ENCODE peak calls at places on chromosomes 1 and 21, in eight cellular contexts. A is ovary, C is endothelial cell of umbilical vein, P is right lobe of liver, T is Peyer's patch, G is esophagus squamous epithelium, E is upper lobe of left lung, R is gastrocnemius medialis. X is an unnamed sample.

GRCh38 chr1:208245185-208245705 is 1.1 kb upstream of the PLXNA2 start:
- DNase-seq in A (peak), C (peak), P (peak), T (peak), G (peak), E (peak), R (peak), X (peak)

GRCh38 chr1:34711469-34711868 is 43.4 kb upstream of the GJB5 start:
- DNase-seq in A (no peak), C (no peak), P (no peak), T (no peak), G (no peak), E (no peak), R (no peak), X (no peak)

GRCh38 chr1:204623894-204624361 is 61.6 kb downstream of the LRRN2 start:
- DNase-seq in A (no peak), C (no peak), P (no peak), T (no peak), G (no peak), E (no peak), R (no peak), X (no peak)

GRCh38 chr1:164558461-164559341 is at the start of gene PBX1:
- DNase-seq in A (peak), C (peak), P (peak), T (peak), G (peak), E (peak), R (peak), X (peak)

GRCh38 chr1:48227165-48228013 is 4.9 kb downstream of the SLC5A9 start:
- DNase-seq in A (no peak), C (no peak), P (peak), T (no peak), G (no peak), E (peak), R (no peak), X (no peak)

GRCh38 chr1:209741889-209742288 is 14.0 kb upstream of the TRAF3IP3 start:
- DNase-seq in A (no peak), C (no peak), P (no peak), T (no peak), G (no peak), E (no peak), R (no peak), X (no peak)

GRCh38 chr1:27960762-27961645 is 1.2 kb downstream of the XKR8 start:
- DNase-seq in A (no peak), C (peak), P (no peak), T (peak), G (no peak), E (no peak), R (no peak), X (no peak)

GRCh38 chr1:234778215-234779159 is 168.5 kb upstream of the IRF2BP2 start:
- DNase-seq in A (no peak), C (peak), P (peak), T (no peak), G (no peak), E (peak), R (no peak), X (peak)

GRCh38 chr1:1041873-1042272 is 22.0 kb downstream of the AGRN start:
- DNase-seq in A (no peak), C (no peak), P (no peak), T (no peak), G (no peak), E (no peak), R (no peak), X (no peak)

GRCh38 chr21:39818557-39818956 is 48.7 kb upstream of the PCP4 start:
- DNase-seq in A (no peak), C (no peak), P (no peak), T (no peak), G (no peak), E (no peak), R (no peak), X (no peak)

GRCh38 chr1:186236921-186237320 is 138.1 kb downstream of the TPR start:
- DNase-seq in A (no peak), C (peak), P (no peak), T (no peak), G (no peak), E (no peak), R (no peak), X (no peak)

GRCh38 chr1:76640092-76640491 is 227.2 kb upstream of the ST6GALNAC5 start:
- DNase-seq in A (no peak), C (no peak), P (no peak), T (no peak), G (no peak), E (no peak), R (no peak), X (no peak)

GRCh38 chr1:79041666-79042065 is 35.1 kb upstream of the ADGRL4 start:
- DNase-seq in A (no peak), C (peak), P (no peak), T (no peak), G (no peak), E (no peak), R (no peak), X (no peak)

GRCh38 chr1:182337736-182338571 is 53.6 kb downstream of the GLUL start:
- DNase-seq in A (peak), C (no peak), P (no peak), T (no peak), G (no peak), E (no peak), R (peak), X (no peak)

GRCh38 chr1:189782280-189782679 is 695.4 kb downstream of the BRINP3 start:
- DNase-seq in A (no peak), C (no peak), P (no peak), T (no peak), G (no peak), E (no peak), R (no peak), X (no peak)

GRCh38 chr1:241213147-241213546 is 143.9 kb downstream of the RGS7 start:
- DNase-seq in A (no peak), C (no peak), P (no peak), T (no peak), G (no peak), E (no peak), R (no peak), X (no peak)

GRCh38 chr1:34683616-34684015 is 71.2 kb upstream of the GJB5 start:
- DNase-seq in A (no peak), C (no peak), P (no peak), T (no peak), G (no peak), E (no peak), R (no peak), X (no peak)

GRCh38 chr1:212366901-212367300 is 47.8 kb downstream of the PACC1 start:
- DNase-seq in A (no peak), C (no peak), P (no peak), T (no peak), G (no peak), E (no peak), R (no peak), X (no peak)

GRCh38 chr1:107829083-107829771 is 135.8 kb downstream of the VAV3 start:
- DNase-seq in A (no peak), C (peak), P (no peak), T (no peak), G (no peak), E (no peak), R (no peak), X (no peak)
- TF ChIP-seq CTCF in A (no peak), C (no peak), P (no peak), T (no peak), G (no peak), E (no peak), R (no peak), X (no peak)

DNA sequence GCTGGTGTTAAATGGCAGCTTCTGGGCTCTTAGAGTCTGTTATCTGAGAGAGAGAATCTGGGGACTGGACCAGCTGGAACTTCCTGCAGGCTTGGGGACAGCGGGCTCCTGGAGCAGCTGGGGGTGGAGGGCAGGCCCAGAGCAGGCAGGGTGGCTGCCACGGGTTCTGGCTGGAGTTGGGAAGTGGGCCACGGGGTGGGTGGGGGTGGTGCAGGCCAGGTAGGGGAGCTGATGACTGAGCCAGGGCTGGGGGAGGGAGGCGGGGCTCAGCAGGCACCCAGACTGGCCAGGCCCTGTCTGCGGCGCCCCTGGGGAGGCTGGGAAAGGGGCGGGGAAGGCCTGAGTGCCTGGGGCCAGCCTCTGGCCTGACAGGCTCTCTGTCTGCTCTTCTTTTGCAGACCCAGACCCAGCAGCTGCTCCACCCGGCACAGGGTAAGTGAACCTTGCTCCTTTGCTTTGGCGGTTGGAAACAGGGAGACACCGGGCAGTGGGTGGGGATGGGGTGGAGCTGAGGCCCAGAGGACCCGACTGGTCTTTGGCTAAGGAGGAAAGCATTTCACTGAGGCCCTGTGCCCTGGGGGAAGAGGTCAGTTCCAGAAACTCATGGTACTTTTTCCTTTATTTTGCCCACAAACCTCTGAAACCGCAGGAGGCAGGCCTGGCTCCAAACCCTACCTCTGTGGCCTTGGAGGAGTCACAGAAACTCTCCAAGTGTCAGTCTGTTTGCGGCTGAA is 48.7 kb downstream of the ARHGEF10L start:
- DNase-seq in A (no peak), C (no peak), P (peak), T (peak), G (no peak), E (peak), R (no peak), X (peak)
- H3K27ac ChIP-seq in A (no peak), C (no peak), P (peak), T (peak), G (peak), E (peak), R (peak), X (peak)

GRCh38 chr1:17140279-17140678 is 21.0 kb upstream of the PADI2 start:
- DNase-seq in A (no peak), C (no peak), P (no peak), T (no peak), G (no peak), E (no peak), R (no peak), X (no peak)

GRCh38 chr1:17137441-17137840 is 18.2 kb upstream of the PADI2 start:
- DNase-seq in A (no peak), C (no peak), P (no peak), T (no peak), G (no peak), E (no peak), R (no peak), X (no peak)

GRCh38 chr1:17139637-17140036 is 20.4 kb upstream of the PADI2 start:
- DNase-seq in A (no peak), C (no peak), P (no peak), T (no peak), G (no peak), E (no peak), R (no peak), X (no peak)

GRCh38 chr1:17143760-17144159 is 24.5 kb upstream of the PADI2 start:
- DNase-seq in A (no peak), C (no peak), P (no peak), T (no peak), G (no peak), E (no peak), R (no peak), X (no peak)

DNA sequence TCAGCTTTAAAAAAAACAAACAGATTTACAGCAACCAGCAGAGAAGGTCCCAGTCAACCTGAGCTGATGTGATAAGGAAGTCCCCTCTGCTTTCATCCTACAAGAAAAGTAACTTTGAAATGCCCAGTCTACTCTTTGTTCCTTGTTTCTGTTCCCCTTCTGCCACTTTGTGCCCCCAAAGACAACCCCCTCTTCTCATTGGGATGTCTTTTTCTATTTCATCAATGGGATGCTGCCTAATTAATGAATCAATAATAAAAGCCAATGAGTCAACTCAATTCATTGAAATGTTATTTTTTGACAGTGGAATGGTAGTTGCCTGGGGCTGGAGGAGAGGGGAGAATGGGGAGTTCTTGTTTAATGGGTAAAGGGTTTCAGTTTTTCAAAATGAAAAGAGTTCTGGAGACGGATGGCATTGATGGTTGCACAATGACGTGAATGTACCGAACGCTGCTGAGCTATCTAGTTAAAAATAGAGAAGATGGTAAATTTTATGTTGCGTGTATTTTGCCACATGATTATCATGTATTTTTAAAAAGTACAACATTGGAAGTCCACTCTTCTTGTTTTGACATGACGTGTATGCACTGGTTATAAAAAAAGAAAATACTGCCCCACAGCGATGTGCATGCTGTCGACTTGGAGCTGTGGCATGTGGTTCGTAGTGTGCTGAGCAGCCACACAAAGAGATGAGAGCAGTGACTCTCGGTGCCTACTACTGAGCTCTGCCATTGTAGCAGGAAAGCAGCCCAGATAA is 22.4 kb upstream of the PADI2 start:
- DNase-seq in A (no peak), C (no peak), P (no peak), T (no peak), G (no peak), E (no peak), R (no peak), X (no peak)
- TF ChIP-seq POLR2A in A (no peak), C (no peak), P (no peak), T (no peak), G (no peak), E (no peak), R (no peak), X (no peak)

DNA sequence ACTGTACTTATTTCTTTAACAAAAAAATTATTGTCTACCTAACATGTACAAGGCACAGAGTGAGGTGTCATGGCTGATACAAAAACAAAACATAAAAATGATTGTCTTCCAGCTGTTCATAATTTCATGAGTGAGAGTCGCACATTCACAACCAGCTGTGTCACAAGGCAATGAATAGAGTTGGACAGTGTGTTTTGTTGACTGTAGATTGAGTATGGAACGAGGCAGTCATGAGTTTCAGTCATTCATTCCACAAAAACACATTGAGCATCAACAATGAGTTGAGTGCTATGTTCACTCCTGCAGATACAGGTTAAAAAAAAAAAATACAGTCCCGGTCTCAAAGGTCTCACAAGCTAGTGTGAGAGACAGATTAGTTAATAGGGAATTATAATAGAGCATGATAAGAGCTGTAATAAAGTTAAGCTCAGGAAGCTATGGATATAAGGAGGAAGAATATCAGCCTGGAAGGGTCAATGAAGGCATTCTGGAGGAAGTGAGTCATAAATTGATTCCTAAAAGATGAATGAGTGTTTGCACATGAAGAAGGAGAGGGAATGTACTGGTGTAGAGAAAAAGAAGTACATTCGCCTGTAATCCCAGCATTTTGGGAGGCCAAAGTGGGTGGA is 47.8 kb upstream of the ARHGAP29 start:
- DNase-seq in A (no peak), C (peak), P (no peak), T (no peak), G (no peak), E (no peak), R (no peak), X (no peak)
- TF ChIP-seq CTCF in A (no peak), C (no peak), P (no peak), T (no peak), G (no peak), E (no peak), R (no peak), X (no peak)

X was measured in breast epithelium.